ENCODE peak calls at places on chromosomes 3 and 15, in five cellular contexts. M is stimulated activated CD4-positive, alpha-beta T cell treated with anti-CD3 and anti-CD28 coated beads, Interleukin-1b, Interleukin-23, amount 100 ng/mL, for 4 hours; Y is RWPE1; F is T-helper 9 cell; L is amniotic stem cell. D is an unnamed sample.

GRCh38 chr3:2657408-2657807 is 452.8 kb downstream of the IL5RA start:
- DNase-seq in M (no peak), Y (no peak), F (no peak), L (no peak), D (no peak)

GRCh38 chr3:12574656-12575055 is 17.8 kb downstream of the MKRN2 start:
- DNase-seq in M (no peak), Y (no peak), F (no peak), L (no peak), D (no peak)

GRCh38 chr3:50269977-50270413 is 1.0 kb downstream of the SEMA3B start:
- DNase-seq in M (no peak), Y (peak), F (no peak), L (no peak), D (peak)

GRCh38 chr3:25297667-25298585 is 130.1 kb upstream of the RARB start:
- DNase-seq in M (no peak), Y (no peak), F (no peak), L (no peak), D (peak)

GRCh38 chr3:98812851-98813374 is 49.8 kb downstream of the ST3GAL6 start:
- DNase-seq in M (no peak), Y (peak), F (no peak), L (no peak), D (peak)

GRCh38 chr15:33311312-33311971 is 675 bp downstream of the RYR3 start:
- DNase-seq in M (no peak), Y (no peak), F (no peak), L (no peak), D (no peak)

GRCh38 chr3:57596495-57597239 is 477 bp downstream of the ARF4 start:
- DNase-seq in M (peak), Y (peak), F (peak), L (peak), D (peak)

GRCh38 chr15:82986442-82986780 is 401 bp downstream of the RAMAC start:
- DNase-seq in M (no peak), Y (no peak), F (no peak), L (no peak), D (peak)

GRCh38 chr3:138210528-138210927 is 23.4 kb downstream of the ARMC8 start:
- DNase-seq in M (no peak), Y (no peak), F (no peak), L (no peak), D (no peak)

GRCh38 chr3:79154861-79155260 is 612.9 kb downstream of the ROBO1 start:
- DNase-seq in M (no peak), Y (no peak), F (no peak), L (no peak), D (peak)

GRCh38 chr3:117563063-117563462 is 853.5 kb downstream of the TUSC7 start:
- DNase-seq in M (no peak), Y (no peak), F (no peak), L (no peak), D (no peak)

GRCh38 chr3:37956353-37957184 is 34.0 kb upstream of the VILL start:
- DNase-seq in M (no peak), Y (no peak), F (no peak), L (no peak), D (no peak)

GRCh38 chr15:74780983-74781672 is 752 bp upstream of the CSK start:
- DNase-seq in M (no peak), Y (no peak), F (no peak), L (no peak), D (peak)

GRCh38 chr15:52348056-52348745 is 52.6 kb upstream of the MYO5C start:
- DNase-seq in M (no peak), Y (no peak), F (no peak), L (no peak), D (no peak)

GRCh38 chr3:194470615-194471014 is 16.2 kb downstream of the ATP13A3 start:
- DNase-seq in M (no peak), Y (no peak), F (no peak), L (no peak), D (no peak)

GRCh38 chr3:150094150-150094932 is 123.6 kb upstream of the PFN2 start:
- DNase-seq in M (no peak), Y (peak), F (no peak), L (no peak), D (peak)

GRCh38 chr15:67049351-67050044 is 15.9 kb upstream of the SMAD3 start:
- DNase-seq in M (no peak), Y (no peak), F (no peak), L (peak), D (peak)